ENCODE peak calls at places on chromosomes 16 and 17, in four cellular contexts. W is fibroblast of lung, E is mucosa of descending colon, U is psoas muscle. Q is an unnamed sample.

GRCh38 chr17:17738901-17739300 is 57.6 kb downstream of the RAI1 start:
- DNase-seq in W (no peak), E (no peak), U (no peak), Q (no peak)

GRCh38 chr16:54282202-54282922 is 4.2 kb downstream of the IRX3 start:
- DNase-seq in W (no peak), E (peak; percentile 50), U (peak; percentile 73), Q (peak; percentile 88)

GRCh38 chr17:51120357-51120738 is 320 bp downstream of the SPAG9 start:
- DNase-seq in W (peak; percentile 37), E (no peak), U (no peak), Q (no peak)

GRCh38 chr16:28130099-28131088 is 66.9 kb upstream of the GSG1L start:
- DNase-seq in W (no peak), E (no peak), U (no peak), Q (no peak)

GRCh38 chr17:3890082-3890892 is 2.6 kb downstream of the CAMKK1 start:
- DNase-seq in W (peak; percentile 81), E (peak; percentile 83), U (peak; percentile 86), Q (peak; percentile 81)

GRCh38 chr16:620700-621525 is 9.9 kb upstream of the WFIKKN1 start:
- DNase-seq in W (no peak), E (no peak), U (no peak), Q (no peak)

GRCh38 chr16:65534121-65534528 is 412.3 kb upstream of the CDH11 start:
- DNase-seq in W (no peak), E (no peak), U (no peak), Q (no peak)

GRCh38 chr17:74361613-74362391 is at the start of gene BTBD17:
- DNase-seq in W (peak; percentile 6), E (no peak), U (peak; percentile 77), Q (peak; percentile 82)

GRCh38 chr17:50909765-50910661 is 43.9 kb upstream of the TOB1 start:
- DNase-seq in W (no peak), E (peak; percentile 67), U (no peak), Q (no peak)

GRCh38 chr17:59427425-59427921 is 96.0 kb downstream of the YPEL2 start:
- DNase-seq in W (peak; percentile 23), E (no peak), U (no peak), Q (no peak)

GRCh38 chr17:64128787-64129514 is 993 bp downstream of the ERN1 start:
- DNase-seq in W (peak; percentile 43), E (peak; percentile 63), U (no peak), Q (no peak)

GRCh38 chr16:10509534-10510025 is 70.8 kb downstream of the EMP2 start:
- DNase-seq in W (peak; percentile 86), E (no peak), U (no peak), Q (no peak)

GRCh38 chr16:57373117-57373947 is 1.0 kb downstream of the CX3CL1 start:
- DNase-seq in W (no peak), E (peak; percentile 21), U (no peak), Q (no peak)

GRCh38 chr17:56159764-56160394 is 6.6 kb downstream of the ANKFN1 start:
- DNase-seq in W (no peak), E (no peak), U (no peak), Q (no peak)

GRCh38 chr17:61508912-61509311 is 56.7 kb downstream of the TBX4 start:
- DNase-seq in W (no peak), E (no peak), U (no peak), Q (no peak)

GRCh38 chr17:73989671-73990070 is 213.8 kb upstream of the RPL38 start:
- DNase-seq in W (no peak), E (no peak), U (no peak), Q (no peak)

GRCh38 chr17:79890706-79891105 is 51.5 kb upstream of the CBX4 start:
- DNase-seq in W (no peak), E (no peak), U (no peak), Q (no peak)

GRCh38 chr17:9537177-9537776 is 38.3 kb downstream of the STX8 start:
- DNase-seq in W (no peak), E (no peak), U (no peak), Q (no peak)

GRCh38 chr17:36752096-36752888 is 150.9 kb downstream of the MRM1 start:
- DNase-seq in W (no peak), E (peak; percentile 58), U (peak; percentile 20), Q (no peak)

GRCh38 chr17:36756695-36757094 is 155.3 kb downstream of the MRM1 start:
- DNase-seq in W (no peak), E (no peak), U (no peak), Q (no peak)

GRCh38 chr17:36750316-36750885 is 149.0 kb downstream of the MRM1 start:
- DNase-seq in W (no peak), E (no peak), U (no peak), Q (no peak)

GRCh38 chr17:36760425-36760824 is 159.0 kb downstream of the MRM1 start:
- DNase-seq in W (no peak), E (no peak), U (peak; percentile 2), Q (no peak)

DNA sequence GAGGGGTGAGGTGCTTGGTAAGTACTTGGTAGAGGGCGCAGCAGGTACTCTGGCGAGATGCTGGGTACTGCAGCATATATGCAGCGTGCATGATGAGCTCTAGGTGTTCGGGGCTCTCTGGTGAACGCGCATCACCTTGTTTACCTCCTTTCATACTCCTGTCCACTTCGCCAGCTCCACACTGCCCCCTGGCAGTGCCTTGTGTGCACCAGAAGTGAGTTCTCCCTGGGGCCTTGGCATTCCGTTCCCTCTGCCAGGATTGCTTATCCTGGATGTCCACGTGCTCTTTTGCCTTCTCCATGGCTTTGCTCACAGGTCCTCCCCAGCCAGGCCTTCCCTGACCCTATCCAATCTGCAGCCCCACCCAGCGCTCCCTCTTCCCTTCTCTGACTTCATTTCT is 154.2 kb downstream of the MRM1 start:
- DNase-seq in W (no peak), E (no peak), U (no peak), Q (no peak)
- TF ChIP-seq CTCF in W (peak; percentile 22), E (peak; percentile 24), U (no peak), Q (peak; percentile 30)

DNA sequence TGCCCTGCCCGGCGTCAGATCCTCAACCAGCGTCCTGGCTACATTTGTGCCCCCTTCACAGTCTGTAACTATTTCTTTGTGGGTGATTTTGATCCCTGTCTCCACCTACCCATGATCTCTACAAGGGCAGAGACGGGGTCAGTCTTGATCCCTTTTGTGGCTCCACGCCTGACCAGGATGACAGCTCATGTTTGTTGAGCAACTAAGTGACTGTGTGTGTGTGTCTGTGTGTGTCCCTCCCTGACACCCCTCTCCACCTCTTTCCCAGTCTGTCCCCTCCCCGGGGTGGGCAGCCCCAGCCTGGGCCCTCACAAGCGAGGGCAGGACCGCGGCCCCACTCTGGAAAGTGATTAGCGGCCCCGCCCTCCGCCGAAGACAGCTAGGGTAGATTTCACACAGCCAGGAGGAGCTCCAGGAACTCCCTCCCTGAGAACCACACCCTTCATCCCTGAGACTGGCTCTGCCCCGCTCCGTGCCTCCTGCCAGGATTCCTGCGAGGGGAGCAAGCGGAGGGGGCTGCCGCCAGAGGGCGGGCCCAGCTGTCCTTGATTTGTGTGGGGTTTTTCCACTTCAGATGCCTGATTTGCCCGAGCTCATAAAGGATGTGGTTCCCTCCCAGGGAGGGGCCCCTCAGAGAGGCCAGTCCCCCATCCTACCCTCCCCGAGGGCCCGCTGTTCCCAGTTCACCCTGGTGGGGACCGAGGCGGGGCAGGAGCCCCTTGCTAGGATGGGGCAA is 5.3 kb upstream of the HS3ST6 start:
- DNase-seq in W (peak; percentile 36), E (peak; percentile 67), U (no peak), Q (no peak)
- TF ChIP-seq CTCF in W (peak; percentile 31), E (no peak), U (no peak), Q (peak; percentile 13)

GRCh38 chr17:54971147-54971546 is 2.6 kb downstream of the STXBP4 start:
- DNase-seq in W (no peak), E (no peak), U (no peak), Q (no peak)

GRCh38 chr17:54968259-54968953 is at the start of the genes COX11 and STXBP4:
- DNase-seq in W (peak; percentile 98), E (peak; percentile 96), U (peak; percentile 96), Q (peak; percentile 97)

GRCh38 chr17:54968954-54969400 is 412 bp downstream of the STXBP4 start:
- DNase-seq in W (peak; percentile 52), E (no peak), U (peak; percentile 56), Q (no peak)

GRCh38 chr17:54969658-54970572 is 1.4 kb downstream of the STXBP4 start:
- DNase-seq in W (no peak), E (no peak), U (no peak), Q (no peak)

GRCh38 chr17:54967621-54968258 is 714 bp downstream of the COX11 start:
- DNase-seq in W (peak; percentile 36), E (no peak), U (no peak), Q (no peak)
- TF ChIP-seq CTCF in W (no peak), E (no peak), U (no peak), Q (no peak)

GRCh38 chr17:58351710-58352017 is 337 bp downstream of the SUPT4H1 start:
- DNase-seq in W (no peak), E (no peak), U (no peak), Q (no peak)

GRCh38 chr17:58352843-58353719 is 1.1 kb upstream of the SUPT4H1 start:
- DNase-seq in W (peak; percentile 33), E (peak; percentile 60), U (peak; percentile 70), Q (peak; percentile 68)

GRCh38 chr17:58354541-58355216 is 2.7 kb upstream of the SUPT4H1 start:
- DNase-seq in W (no peak), E (no peak), U (no peak), Q (peak; percentile 51)

GRCh38 chr17:58351182-58351581 is 819 bp downstream of the SUPT4H1 start:
- DNase-seq in W (no peak), E (no peak), U (no peak), Q (no peak)

GRCh38 chr17:58352018-58352842 is at the start of gene SUPT4H1:
- DNase-seq in W (peak; percentile 92), E (peak; percentile 94), U (peak; percentile 94), Q (peak; percentile 96)
- TF ChIP-seq CTCF in W (no peak), E (no peak), U (no peak), Q (peak; percentile 6)

GRCh38 chr17:45246338-45246737 is 15.6 kb downstream of the SPATA32 start:
- DNase-seq in W (no peak), E (no peak), U (no peak), Q (no peak)
- TF ChIP-seq CTCF in W (no peak), E (no peak), U (no peak), Q (no peak)

GRCh38 chr17:48025040-48025903 is 12.3 kb downstream of the COPZ2 start:
- DNase-seq in W (peak; percentile 95), E (peak; percentile 99), U (peak; percentile 99), Q (peak; percentile 99)
- TF ChIP-seq CTCF in W (peak; percentile 69), E (peak; percentile 68), U (peak; percentile 67), Q (peak; percentile 72)

DNA sequence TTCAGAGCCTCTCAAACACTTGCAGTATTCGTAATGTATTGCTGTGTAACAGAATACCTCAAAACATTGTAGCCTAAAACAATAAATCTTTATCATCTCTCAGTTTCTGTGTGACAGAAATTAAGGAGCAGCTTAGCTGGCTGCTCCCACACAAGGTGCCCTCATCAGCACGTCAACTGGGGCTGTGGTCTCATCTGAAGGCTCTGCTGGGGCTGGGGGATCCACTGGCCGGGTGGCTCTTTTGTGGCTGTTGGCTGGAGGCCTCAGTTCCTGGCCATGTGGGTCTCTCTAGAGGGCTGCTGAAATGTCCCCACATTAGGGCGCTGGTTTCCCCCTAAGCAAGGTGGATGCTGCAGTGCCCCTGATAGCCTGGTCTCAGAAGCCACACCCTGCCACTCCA is 113.4 kb upstream of the CIBAR2 start:
- DNase-seq in W (no peak), E (no peak), U (no peak), Q (no peak)
- TF ChIP-seq CTCF in W (no peak), E (no peak), U (no peak), Q (no peak)

GRCh38 chr16:19115148-19116021 is 1.6 kb downstream of the ITPRIPL2 start:
- DNase-seq in W (no peak), E (peak; percentile 63), U (no peak), Q (no peak)
- TF ChIP-seq CTCF in W (peak; percentile 22), E (no peak), U (peak; percentile 8), Q (peak; percentile 44)